ENCODE peak calls at places on chromosomes 4 and X, in seven cellular contexts. One of them, this sample, is unnamed.

GRCh38 chrX:53089224-53089842 is 4.6 kb upstream of the KANTR start:
- DNase-seq in OCI-LY7: peak
- DNase-seq in nephron progenitor cell: no peak
- DNase-seq in bronchial epithelial cell: peak
- DNase-seq in transverse colon: peak
- DNase-seq in endothelial cell: no peak
- DNase-seq in SK-N-SH: peak
- DNase-seq in this sample: no peak

GRCh38 chr4:5500165-5500564 is 208.2 kb downstream of the EVC2 start:
- DNase-seq in OCI-LY7: no peak
- DNase-seq in nephron progenitor cell: no peak
- DNase-seq in bronchial epithelial cell: peak
- DNase-seq in transverse colon: no peak
- DNase-seq in endothelial cell: no peak
- DNase-seq in SK-N-SH: no peak
- DNase-seq in this sample: no peak

GRCh38 chrX:810186-810585 is 179.6 kb downstream of the SHOX start:
- DNase-seq in OCI-LY7: no peak
- DNase-seq in nephron progenitor cell: no peak
- DNase-seq in bronchial epithelial cell: no peak
- DNase-seq in transverse colon: no peak
- DNase-seq in endothelial cell: no peak
- DNase-seq in SK-N-SH: no peak
- DNase-seq in this sample: no peak

GRCh38 chr4:167867191-167867590 is 225.1 kb upstream of the ANXA10 start:
- DNase-seq in OCI-LY7: no peak
- DNase-seq in nephron progenitor cell: no peak
- DNase-seq in bronchial epithelial cell: no peak
- DNase-seq in transverse colon: no peak
- DNase-seq in endothelial cell: no peak
- DNase-seq in SK-N-SH: no peak
- DNase-seq in this sample: no peak

GRCh38 chrX:70446380-70447350 is 2.0 kb downstream of the DLG3 start:
- DNase-seq in OCI-LY7: no peak
- DNase-seq in nephron progenitor cell: no peak
- DNase-seq in bronchial epithelial cell: no peak
- DNase-seq in transverse colon: no peak
- DNase-seq in endothelial cell: no peak
- DNase-seq in SK-N-SH: no peak
- DNase-seq in this sample: no peak

GRCh38 chrX:84168095-84168494 is 19.9 kb downstream of the RPS6KA6 start:
- DNase-seq in OCI-LY7: no peak
- DNase-seq in nephron progenitor cell: no peak
- DNase-seq in bronchial epithelial cell: peak
- DNase-seq in transverse colon: no peak
- DNase-seq in endothelial cell: no peak
- DNase-seq in SK-N-SH: no peak
- DNase-seq in this sample: no peak

GRCh38 chr4:29263011-29263410 is 1457.2 kb upstream of the PCDH7 start:
- DNase-seq in OCI-LY7: no peak
- DNase-seq in nephron progenitor cell: no peak
- DNase-seq in bronchial epithelial cell: no peak
- DNase-seq in transverse colon: no peak
- DNase-seq in endothelial cell: no peak
- DNase-seq in SK-N-SH: no peak
- DNase-seq in this sample: no peak

GRCh38 chr4:649293-649625 is 23.9 kb downstream of the PDE6B start:
- DNase-seq in OCI-LY7: no peak
- DNase-seq in nephron progenitor cell: no peak
- DNase-seq in bronchial epithelial cell: no peak
- DNase-seq in transverse colon: no peak
- DNase-seq in endothelial cell: no peak
- DNase-seq in SK-N-SH: no peak
- DNase-seq in this sample: no peak

GRCh38 chrX:151396042-151396826 is 772 bp upstream of the VMA21 start:
- DNase-seq in OCI-LY7: peak
- DNase-seq in nephron progenitor cell: no peak
- DNase-seq in bronchial epithelial cell: peak
- DNase-seq in transverse colon: peak
- DNase-seq in endothelial cell: no peak
- DNase-seq in SK-N-SH: peak
- DNase-seq in this sample: peak

GRCh38 chr4:48490680-48491513 is 845 bp downstream of the ZAR1 start:
- DNase-seq in OCI-LY7: no peak
- DNase-seq in nephron progenitor cell: peak
- DNase-seq in bronchial epithelial cell: no peak
- DNase-seq in transverse colon: no peak
- DNase-seq in endothelial cell: no peak
- DNase-seq in SK-N-SH: no peak
- DNase-seq in this sample: no peak

GRCh38 chr4:1192091-1192492 is 19.7 kb upstream of the SPON2 start:
- DNase-seq in OCI-LY7: no peak
- DNase-seq in nephron progenitor cell: no peak
- DNase-seq in bronchial epithelial cell: peak
- DNase-seq in transverse colon: peak
- DNase-seq in endothelial cell: no peak
- DNase-seq in SK-N-SH: peak
- DNase-seq in this sample: peak

GRCh38 chrX:69724307-69724706 is 108.4 kb downstream of the EDA start:
- DNase-seq in OCI-LY7: no peak
- DNase-seq in nephron progenitor cell: no peak
- DNase-seq in bronchial epithelial cell: no peak
- DNase-seq in transverse colon: no peak
- DNase-seq in endothelial cell: no peak
- DNase-seq in SK-N-SH: no peak
- DNase-seq in this sample: no peak

GRCh38 chrX:11296051-11296450 is 2.8 kb downstream of the AMELX start:
- DNase-seq in OCI-LY7: no peak
- DNase-seq in nephron progenitor cell: no peak
- DNase-seq in bronchial epithelial cell: no peak
- DNase-seq in transverse colon: no peak
- DNase-seq in endothelial cell: no peak
- DNase-seq in SK-N-SH: no peak
- DNase-seq in this sample: no peak

GRCh38 chr4:17722361-17722710 is 59.1 kb downstream of the FAM184B start:
- DNase-seq in OCI-LY7: no peak
- DNase-seq in nephron progenitor cell: no peak
- DNase-seq in bronchial epithelial cell: peak
- DNase-seq in transverse colon: no peak
- DNase-seq in endothelial cell: no peak
- DNase-seq in SK-N-SH: no peak
- DNase-seq in this sample: no peak

GRCh38 chr4:140754918-140755810 is 1.0 kb downstream of the TBC1D9 start:
- DNase-seq in OCI-LY7: no peak
- DNase-seq in nephron progenitor cell: no peak
- DNase-seq in bronchial epithelial cell: peak
- DNase-seq in transverse colon: no peak
- DNase-seq in endothelial cell: no peak
- DNase-seq in SK-N-SH: no peak
- DNase-seq in this sample: no peak

GRCh38 chr4:3054169-3054759 is 20.1 kb downstream of the HTT-AS start:
- DNase-seq in OCI-LY7: peak
- DNase-seq in nephron progenitor cell: no peak
- DNase-seq in bronchial epithelial cell: no peak
- DNase-seq in transverse colon: no peak
- DNase-seq in endothelial cell: no peak
- DNase-seq in SK-N-SH: no peak
- DNase-seq in this sample: no peak

DNA sequence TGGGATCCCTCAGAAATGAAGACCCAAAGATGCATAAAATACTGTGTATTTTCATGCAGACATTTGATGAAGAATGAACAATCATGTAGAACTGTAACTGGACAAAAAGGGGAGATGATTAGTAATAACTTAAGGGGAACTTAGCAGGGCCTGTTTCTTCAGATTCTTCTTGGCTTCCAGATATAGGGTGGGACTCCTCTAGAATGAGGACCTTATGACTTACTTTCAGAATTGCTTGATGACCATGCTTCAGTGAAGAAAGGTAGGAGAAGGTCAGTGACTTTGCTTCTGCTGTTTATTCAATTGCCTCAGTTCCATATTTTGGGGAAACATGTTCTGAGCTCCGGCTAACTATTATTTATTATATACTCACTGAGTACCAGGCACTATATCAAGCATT is 580.8 kb downstream of the CENPC start:
- DNase-seq in OCI-LY7: no peak
- DNase-seq in nephron progenitor cell: no peak
- DNase-seq in bronchial epithelial cell: no peak
- DNase-seq in transverse colon: no peak
- DNase-seq in endothelial cell: no peak
- DNase-seq in SK-N-SH: no peak
- DNase-seq in this sample: no peak
- TF ChIP-seq CTCF in OCI-LY7: no peak
- TF ChIP-seq CTCF in nephron progenitor cell: no peak
- TF ChIP-seq CTCF in bronchial epithelial cell: no peak
- TF ChIP-seq CTCF in transverse colon: no peak
- TF ChIP-seq CTCF in endothelial cell: no peak
- TF ChIP-seq CTCF in SK-N-SH: no peak
- TF ChIP-seq CTCF in this sample: no peak

GRCh38 chrX:78754917-78755316 is 7.4 kb downstream of the LPAR4 start:
- DNase-seq in OCI-LY7: peak
- DNase-seq in nephron progenitor cell: no peak
- DNase-seq in bronchial epithelial cell: no peak
- DNase-seq in transverse colon: no peak
- DNase-seq in endothelial cell: no peak
- DNase-seq in SK-N-SH: no peak
- DNase-seq in this sample: no peak
- TF ChIP-seq CTCF in OCI-LY7: peak
- TF ChIP-seq CTCF in nephron progenitor cell: no peak
- TF ChIP-seq CTCF in bronchial epithelial cell: no peak
- TF ChIP-seq CTCF in transverse colon: no peak
- TF ChIP-seq CTCF in endothelial cell: no peak
- TF ChIP-seq CTCF in SK-N-SH: no peak
- TF ChIP-seq CTCF in this sample: no peak

DNA sequence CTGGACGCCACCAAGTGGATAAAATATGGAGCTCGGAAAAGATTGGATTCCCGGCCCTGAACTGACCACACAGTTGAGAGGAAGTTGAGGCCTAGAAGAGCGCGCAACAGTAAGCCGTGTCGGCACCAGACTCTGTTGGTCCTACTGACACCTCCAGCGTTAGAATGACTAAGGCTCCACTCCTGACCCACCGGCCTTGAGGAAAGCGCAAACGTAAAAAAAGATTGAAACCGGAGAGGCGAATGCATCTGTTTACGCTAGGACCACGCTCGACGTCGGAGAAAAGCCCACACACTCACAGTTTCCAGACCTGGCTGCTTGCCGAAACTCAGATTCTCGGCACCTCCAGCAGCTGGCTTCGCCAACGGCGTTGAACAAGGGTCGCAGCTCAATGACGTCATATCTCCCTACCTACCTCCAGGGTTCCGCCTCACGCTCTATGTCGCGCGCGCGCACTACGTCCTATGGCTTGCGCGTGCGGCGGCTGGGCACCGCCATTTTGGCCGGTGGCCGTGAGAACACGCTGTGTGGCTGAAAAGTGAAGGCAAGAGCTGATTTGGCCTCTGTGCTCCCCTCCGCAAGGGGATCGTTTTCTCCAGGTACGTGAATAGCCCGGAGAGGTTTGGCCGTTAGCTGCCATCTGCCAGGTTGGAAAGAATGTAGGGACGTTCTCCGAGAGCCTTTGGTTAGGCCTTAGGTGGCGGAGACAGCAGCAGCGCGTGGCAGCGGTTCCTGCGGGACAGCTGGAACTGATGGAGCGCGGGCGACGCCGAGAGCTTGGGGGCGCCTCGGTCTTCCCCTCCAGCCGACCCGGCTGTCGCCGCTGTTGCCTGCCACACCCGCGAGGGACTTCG is at the start of the genes ABCE1 and ANAPC10:
- DNase-seq in OCI-LY7: peak
- DNase-seq in nephron progenitor cell: peak
- DNase-seq in bronchial epithelial cell: peak
- DNase-seq in transverse colon: peak
- DNase-seq in endothelial cell: peak
- DNase-seq in SK-N-SH: peak
- DNase-seq in this sample: peak
- TF ChIP-seq CTCF in OCI-LY7: peak
- TF ChIP-seq CTCF in nephron progenitor cell: no peak
- TF ChIP-seq CTCF in bronchial epithelial cell: peak
- TF ChIP-seq CTCF in transverse colon: no peak
- TF ChIP-seq CTCF in endothelial cell: no peak
- TF ChIP-seq CTCF in SK-N-SH: peak
- TF ChIP-seq CTCF in this sample: no peak

GRCh38 chr4:122830392-122831095 is 3.9 kb downstream of the FGF2 start:
- DNase-seq in OCI-LY7: no peak
- DNase-seq in nephron progenitor cell: no peak
- DNase-seq in bronchial epithelial cell: no peak
- DNase-seq in transverse colon: no peak
- DNase-seq in endothelial cell: no peak
- DNase-seq in SK-N-SH: no peak
- DNase-seq in this sample: no peak

GRCh38 chr4:122827258-122827887 is 742 bp downstream of the FGF2 start:
- DNase-seq in OCI-LY7: peak
- DNase-seq in nephron progenitor cell: peak
- DNase-seq in bronchial epithelial cell: no peak
- DNase-seq in transverse colon: peak
- DNase-seq in endothelial cell: peak
- DNase-seq in SK-N-SH: peak
- DNase-seq in this sample: no peak

GRCh38 chr4:122826000-122826595 is 533 bp upstream of the FGF2 start:
- DNase-seq in OCI-LY7: no peak
- DNase-seq in nephron progenitor cell: no peak
- DNase-seq in bronchial epithelial cell: no peak
- DNase-seq in transverse colon: no peak
- DNase-seq in endothelial cell: no peak
- DNase-seq in SK-N-SH: peak
- DNase-seq in this sample: no peak

GRCh38 chr4:122826596-122827257 is at the start of gene FGF2:
- DNase-seq in OCI-LY7: no peak
- DNase-seq in nephron progenitor cell: peak
- DNase-seq in bronchial epithelial cell: no peak
- DNase-seq in transverse colon: peak
- DNase-seq in endothelial cell: peak
- DNase-seq in SK-N-SH: peak
- DNase-seq in this sample: peak

DNA sequence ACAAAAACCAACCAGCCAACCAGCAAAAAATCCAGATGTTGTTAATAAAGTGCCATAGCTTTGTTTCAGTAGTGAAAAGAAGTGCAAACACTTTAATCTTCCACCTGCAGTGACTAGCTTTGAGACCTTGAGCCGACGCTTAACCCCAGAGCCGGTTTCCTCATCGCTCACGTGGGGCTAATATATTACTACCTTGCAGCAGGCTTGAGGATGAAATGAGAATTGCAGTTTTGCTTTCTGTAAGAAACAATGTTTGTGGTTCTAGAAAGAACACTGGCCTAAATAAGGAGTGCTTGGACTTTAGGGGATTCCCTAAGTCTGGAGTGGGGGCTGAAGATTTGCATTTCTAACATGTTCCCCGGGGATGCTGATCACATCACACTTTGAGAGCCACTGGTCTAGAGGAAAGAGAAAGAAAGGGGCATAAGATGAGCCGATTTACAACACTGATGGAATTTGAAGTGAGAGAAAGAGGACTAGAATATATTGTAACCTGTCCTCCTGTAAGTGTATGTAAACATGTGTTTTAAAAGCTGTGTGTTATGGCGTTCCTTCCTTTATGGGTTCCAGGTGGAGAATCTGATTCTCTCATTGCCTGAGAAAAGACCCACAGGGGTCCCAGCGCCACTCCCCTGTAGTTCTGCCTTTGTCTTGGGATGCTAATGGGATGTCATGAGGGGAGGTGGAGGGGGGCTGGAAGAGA is 1.4 kb downstream of the FGF2 start:
- DNase-seq in OCI-LY7: peak
- DNase-seq in nephron progenitor cell: no peak
- DNase-seq in bronchial epithelial cell: peak
- DNase-seq in transverse colon: peak
- DNase-seq in endothelial cell: peak
- DNase-seq in SK-N-SH: peak
- DNase-seq in this sample: no peak
- TF ChIP-seq CTCF in OCI-LY7: no peak
- TF ChIP-seq CTCF in nephron progenitor cell: no peak
- TF ChIP-seq CTCF in bronchial epithelial cell: no peak
- TF ChIP-seq CTCF in transverse colon: peak
- TF ChIP-seq CTCF in endothelial cell: no peak
- TF ChIP-seq CTCF in SK-N-SH: peak
- TF ChIP-seq CTCF in this sample: peak

This sample was measured in thoracic aorta.